ENCODE peak calls at places on chromosomes 6 and 20, in four cellular contexts. Q is WTC11, C is K562, L is HepG2. Y is an unnamed sample.

GRCh38 chr6:28336284-28337024 is 506 bp upstream of the ZSCAN31 start:
- DNase-seq in Q (no peak), C (peak; percentile 95), L (peak; percentile 44), Y (peak; percentile 35)

GRCh38 chr6:157201083-157201482 is 122.2 kb downstream of the TMEM242 start:
- DNase-seq in Q (no peak), C (no peak), L (no peak), Y (no peak)

GRCh38 chr6:154617175-154617574 is 106.7 kb upstream of the CNKSR3 start:
- DNase-seq in Q (no peak), C (no peak), L (no peak), Y (no peak)

GRCh38 chr6:36135053-36135731 is 4.9 kb downstream of the MAPK13 start:
- DNase-seq in Q (no peak), C (no peak), L (no peak), Y (no peak)

GRCh38 chr20:57838670-57839142 is 128.9 kb upstream of the PMEPA1 start:
- DNase-seq in Q (no peak), C (no peak), L (no peak), Y (peak; percentile 89)

GRCh38 chr6:166932116-166932515 is 24.2 kb downstream of the RNASET2 start:
- DNase-seq in Q (no peak), C (no peak), L (no peak), Y (no peak)

GRCh38 chr20:31861346-31862156 is 8.8 kb downstream of the DUSP15 start:
- DNase-seq in Q (peak; percentile 82), C (peak; percentile 78), L (peak; percentile 59), Y (peak; percentile 99)

GRCh38 chr6:155444120-155444917 is 11.3 kb downstream of the NOX3 start:
- DNase-seq in Q (no peak), C (no peak), L (peak; percentile 100), Y (no peak)

GRCh38 chr20:48180039-48180438 is 394.8 kb upstream of the SULF2 start:
- DNase-seq in Q (no peak), C (no peak), L (peak; percentile 50), Y (no peak)

GRCh38 chr20:3818155-3819151 is 1.9 kb upstream of the AP5S1 start:
- DNase-seq in Q (peak; percentile 75), C (peak; percentile 88), L (peak; percentile 95), Y (peak; percentile 82)

GRCh38 chr6:98847767-98848538 is 13.6 kb downstream of the POU3F2 start:
- DNase-seq in Q (no peak), C (no peak), L (no peak), Y (no peak)

GRCh38 chr6:34157851-34158250 is 12.0 kb upstream of the GRM4 start:
- DNase-seq in Q (peak; percentile 6), C (no peak), L (no peak), Y (peak; percentile 3)

GRCh38 chr20:23530937-23531567 is 37.2 kb downstream of the CST9L start:
- DNase-seq in Q (no peak), C (no peak), L (no peak), Y (no peak)

GRCh38 chr6:110366241-110366640 is 8.1 kb upstream of the METTL24 start:
- DNase-seq in Q (no peak), C (no peak), L (no peak), Y (no peak)

GRCh38 chr6:159196430-159196829 is 27.2 kb downstream of the FNDC1 start:
- DNase-seq in Q (no peak), C (no peak), L (no peak), Y (no peak)

GRCh38 chr6:133546098-133546497 is 304.9 kb downstream of the EYA4 start:
- DNase-seq in Q (no peak), C (no peak), L (no peak), Y (no peak)

GRCh38 chr20:36396340-36396739 is 90.2 kb downstream of the DLGAP4 start:
- DNase-seq in Q (no peak), C (no peak), L (no peak), Y (no peak)

GRCh38 chr6:130306377-130306776 is 59.4 kb upstream of the TMEM200A start:
- DNase-seq in Q (no peak), C (no peak), L (no peak), Y (no peak)

GRCh38 chr20:18986146-18986830 is 172.7 kb downstream of the SCP2D1 start:
- DNase-seq in Q (no peak), C (no peak), L (no peak), Y (no peak)

GRCh38 chr20:50957798-50958732 is at the start of gene DPM1:
- DNase-seq in Q (peak; percentile 80), C (peak; percentile 93), L (peak; percentile 71), Y (peak; percentile 88)

GRCh38 chr20:62822788-62823651 is 6.2 kb downstream of the COL9A3 start:
- DNase-seq in Q (peak; percentile 71), C (peak; percentile 95), L (peak; percentile 98), Y (peak; percentile 89)

GRCh38 chr20:62823688-62824475 is 7.0 kb downstream of the COL9A3 start:
- DNase-seq in Q (peak; percentile 74), C (no peak), L (no peak), Y (no peak)

GRCh38 chr20:62825994-62826645 is 9.3 kb downstream of the COL9A3 start:
- DNase-seq in Q (no peak), C (no peak), L (no peak), Y (no peak)

GRCh38 chr20:62825288-62825993 is 8.6 kb downstream of the COL9A3 start:
- DNase-seq in Q (no peak), C (no peak), L (no peak), Y (no peak)

GRCh38 chr20:62824476-62825287 is 7.8 kb downstream of the COL9A3 start:
- DNase-seq in Q (peak; percentile 73), C (peak; percentile 81), L (peak; percentile 62), Y (peak; percentile 85)
- TF ChIP-seq FOXJ3 in Q (no peak), C (no peak), L (no peak), Y (no peak)

DNA sequence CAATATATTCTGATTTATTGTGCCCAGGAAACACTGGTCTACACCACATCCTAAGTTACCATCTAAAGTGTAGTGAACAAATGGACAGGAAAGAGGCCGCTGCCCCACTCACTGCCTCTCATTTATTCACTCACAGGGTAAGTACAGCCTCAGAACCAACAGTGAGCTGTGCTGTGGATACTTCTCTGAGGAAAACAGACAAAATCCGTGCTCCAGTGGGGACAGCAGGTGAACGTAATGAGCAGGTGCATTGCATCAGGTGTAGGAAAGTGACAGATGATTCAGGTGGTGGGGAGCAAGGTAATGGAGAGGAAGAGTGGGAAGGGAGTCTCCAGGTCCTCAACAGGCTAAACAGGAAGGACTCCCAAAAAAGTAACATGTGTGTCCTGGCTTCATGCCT is 8.4 kb upstream of the ULBP2 start:
- DNase-seq in Q (no peak), C (no peak), L (no peak), Y (no peak)
- TF ChIP-seq FOXJ3 in Q (no peak), C (no peak), L (no peak), Y (no peak)

DNA sequence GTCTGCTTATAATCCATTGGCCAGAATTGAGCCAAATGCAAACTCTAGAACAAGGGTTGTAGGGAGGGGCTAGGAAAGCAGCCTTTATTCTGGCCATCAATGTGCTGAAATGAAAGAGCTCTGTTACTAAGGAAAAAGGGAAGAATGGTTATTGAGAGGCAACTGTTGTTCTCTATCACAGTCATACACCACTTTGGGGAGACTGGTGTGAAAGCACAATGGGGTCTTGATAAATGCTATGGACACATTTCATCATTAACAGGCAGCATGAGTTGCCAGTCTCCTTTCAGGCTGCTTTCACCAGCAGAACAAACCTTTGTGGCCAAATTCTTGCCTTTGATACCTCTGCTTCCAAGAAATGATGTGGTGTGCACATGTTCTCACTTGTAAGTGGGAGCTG is 86.1 kb downstream of the CDS2 start:
- DNase-seq in Q (no peak), C (no peak), L (no peak), Y (no peak)
- TF ChIP-seq FOXJ3 in Q (no peak), C (no peak), L (no peak), Y (no peak)

GRCh38 chr6:163941471-163941980 is 527.0 kb downstream of the QKI start:
- DNase-seq in Q (no peak), C (no peak), L (no peak), Y (no peak)

GRCh38 chr6:163942790-163943189 is 528.3 kb downstream of the QKI start:
- DNase-seq in Q (no peak), C (no peak), L (no peak), Y (no peak)

GRCh38 chr6:163945813-163946212 is 531.3 kb downstream of the QKI start:
- DNase-seq in Q (no peak), C (no peak), L (no peak), Y (no peak)

GRCh38 chr6:163944897-163945296 is 530.4 kb downstream of the QKI start:
- DNase-seq in Q (peak; percentile 29), C (no peak), L (no peak), Y (no peak)

GRCh38 chr6:163943647-163944395 is 529.3 kb downstream of the QKI start:
- DNase-seq in Q (peak; percentile 57), C (no peak), L (no peak), Y (no peak)
- TF ChIP-seq FOXJ3 in Q (no peak), C (no peak), L (no peak), Y (no peak)

GRCh38 chr20:59776059-59776603 is 157.3 kb downstream of the SYCP2 start:
- DNase-seq in Q (no peak), C (no peak), L (no peak), Y (no peak)
- TF ChIP-seq FOXJ3 in Q (no peak), C (no peak), L (no peak), Y (no peak)